ENCODE peak calls at places on chromosomes 3 and 15, in nine cellular contexts. Q is heart left ventricle, J is sigmoid colon, H is AG09309, I is WERI-Rb-1, K is A673, A is mucosa of descending colon, M is pancreas, C is IMR-90. V is an unnamed sample.

GRCh38 chr3:105260385-105260784 is 106.3 kb upstream of the ALCAM start:
- DNase-seq in K (no peak), Q (no peak), C (no peak), J (no peak), I (no peak), H (no peak), A (no peak), M (no peak), V (no peak)

GRCh38 chr3:101827211-101828174 is 21.8 kb upstream of the NFKBIZ start:
- DNase-seq in Q (peak; percentile 77), J (peak; percentile 90), K (peak; percentile 73), C (peak; percentile 84), M (peak; percentile 63), A (peak; percentile 86), H (no peak), I (no peak), V (peak; percentile 88)

GRCh38 chr3:23666818-23667217 is 138.9 kb upstream of the UBE2E1 start:
- DNase-seq in C (no peak), Q (no peak), I (no peak), K (no peak), M (no peak), H (no peak), J (no peak), A (no peak), V (no peak)

GRCh38 chr3:23921052-23921511 is 4.2 kb downstream of the RPL15 start:
- DNase-seq in H (no peak), A (no peak), K (peak; percentile 6), Q (no peak), I (no peak), J (no peak), M (no peak), C (no peak), V (no peak)

GRCh38 chr3:197889204-197889930 is 60.6 kb upstream of the RPL35A start:
- DNase-seq in A (no peak), I (no peak), Q (no peak), J (no peak), C (no peak), M (peak; percentile 37), K (no peak), H (no peak), V (no peak)

GRCh38 chr3:149424921-149425320 is 47.5 kb upstream of the TM4SF1 start:
- DNase-seq in J (no peak), I (no peak), Q (no peak), H (no peak), A (no peak), K (no peak), C (no peak), M (no peak), V (no peak)

GRCh38 chr3:10703875-10704274 is 112.2 kb upstream of the SLC6A11 start:
- DNase-seq in M (no peak), H (no peak), Q (no peak), A (no peak), C (peak; percentile 23), K (peak; percentile 32), J (no peak), I (peak; percentile 63), V (peak; percentile 46)

GRCh38 chr3:23389089-23389488 is 186.0 kb downstream of the UBE2E2 start:
- DNase-seq in K (no peak), H (no peak), M (no peak), C (no peak), A (peak; percentile 53), I (no peak), Q (no peak), J (no peak), V (no peak)

GRCh38 chr3:138114988-138115971 is at the start of gene DZIP1L:
- DNase-seq in J (peak; percentile 86), I (peak; percentile 94), A (peak; percentile 31), H (no peak), Q (peak; percentile 77), C (peak; percentile 70), K (peak; percentile 68), M (peak; percentile 70), V (peak; percentile 64)

DNA sequence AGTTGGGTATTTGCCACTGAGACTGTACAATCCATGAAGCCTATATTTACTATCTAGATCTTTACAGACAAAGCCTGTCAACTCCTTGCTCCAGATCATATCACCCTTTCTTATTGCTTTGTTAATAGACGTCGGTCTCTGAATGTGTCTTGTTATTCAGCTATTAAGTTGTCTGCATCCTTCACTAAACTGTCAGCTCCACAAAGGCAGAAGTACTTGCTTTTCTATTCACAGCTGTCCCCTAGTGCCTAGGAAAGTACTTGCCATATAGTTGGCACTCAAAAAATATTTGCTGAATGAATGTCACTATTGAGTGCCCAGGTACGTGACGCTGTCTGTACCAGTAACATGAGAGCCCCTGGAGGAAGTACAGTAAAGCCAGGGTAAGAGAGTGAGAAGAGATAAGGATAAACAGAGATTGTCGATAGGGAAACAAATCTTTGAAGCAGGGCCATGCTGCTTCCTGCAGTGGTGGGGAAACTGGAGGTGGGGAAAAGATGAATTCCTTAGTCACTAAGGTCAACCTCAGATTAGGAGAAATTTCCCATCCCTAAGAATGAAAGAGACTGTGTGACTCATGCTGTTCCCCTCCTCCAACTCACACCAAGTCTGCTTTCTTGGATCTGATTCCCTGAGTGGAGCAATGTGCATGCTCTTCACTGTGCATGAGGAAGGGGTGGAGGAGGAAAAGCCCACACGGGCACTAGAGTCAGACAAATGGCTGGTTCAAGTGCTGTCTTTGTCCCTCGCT is 36.3 kb downstream of the PRICKLE2 start:
- DNase-seq in H (no peak), C (peak; percentile 97), I (no peak), Q (no peak), J (peak; percentile 76), A (peak; percentile 17), M (peak; percentile 18), K (peak; percentile 10), V (peak; percentile 80)
- H3K4me3 ChIP-seq in H (no peak overlapping the region), C (no peak overlapping the region), I (no peak overlapping the region), Q (no peak overlapping the region), J (no peak overlapping the region), A (no peak overlapping the region), M (no peak overlapping the region), K (no peak overlapping the region), V (no peak overlapping the region)

DNA sequence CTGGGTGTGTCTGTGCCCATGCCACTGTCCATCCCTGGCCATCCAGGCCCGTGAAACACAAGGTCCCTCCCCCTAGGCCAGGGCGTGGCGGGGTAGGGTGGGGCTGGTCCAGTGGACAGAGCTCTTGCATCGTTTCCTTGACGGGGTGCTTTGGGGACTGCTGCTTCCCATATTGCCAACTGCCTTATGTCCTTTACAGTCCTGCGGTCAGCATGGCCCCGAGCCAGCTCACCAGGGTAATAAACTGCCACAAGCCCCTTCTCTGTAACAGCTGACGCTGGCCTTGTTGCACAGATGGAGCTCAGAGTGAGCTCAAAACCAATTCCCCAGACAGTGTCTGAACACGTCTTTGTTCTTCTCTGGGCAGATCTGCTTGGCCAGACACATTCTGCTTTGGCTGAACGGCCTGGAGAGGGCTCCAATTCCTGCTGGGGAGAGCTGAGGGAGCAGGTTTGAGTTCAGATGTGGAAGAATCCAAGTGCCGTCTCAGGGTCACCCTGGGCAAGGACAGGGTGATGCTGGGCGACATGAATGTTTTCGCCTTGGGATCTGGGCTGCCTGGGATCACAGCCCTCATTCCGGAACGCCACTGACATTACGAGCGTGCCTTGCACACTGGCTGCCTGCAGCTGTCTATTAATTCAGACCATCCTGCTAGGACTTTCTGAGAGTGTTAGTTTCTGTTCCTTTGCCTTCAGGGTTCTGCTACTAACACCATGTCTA is 51.5 kb downstream of the RGMA start:
- DNase-seq in H (no peak), M (no peak), A (no peak), C (no peak), Q (peak; percentile 78), J (peak; percentile 83), K (no peak), I (peak; percentile 62), V (peak; percentile 65)
- TF ChIP-seq CTCF in H (peak; percentile 42), M (no peak), A (no peak), C (no peak), Q (no peak), J (peak; percentile 37), K (no peak), I (peak; percentile 15), V (peak; percentile 65)

GRCh38 chr3:75396316-75396802 is 267.8 kb upstream of the FRG2C start:
- DNase-seq in H (no peak), M (no peak), K (no peak), Q (no peak), C (no peak), J (no peak), I (no peak), A (no peak), V (no peak)

GRCh38 chr3:75395601-75396315 is 268.4 kb upstream of the FRG2C start:
- DNase-seq in C (no peak), A (no peak), K (no peak), M (no peak), I (no peak), H (no peak), J (no peak), Q (no peak), V (no peak)
- H3K4me3 ChIP-seq in C (no peak overlapping the region), A (no peak overlapping the region), K (no peak overlapping the region), M (peak overlapping the region; percentile 5), I (no peak overlapping the region), H (no peak overlapping the region), J (peak overlapping the region; percentile 23), Q (peak overlapping the region; percentile 10), V (no peak overlapping the region)

GRCh38 chr3:141413387-141414140 is 45.3 kb downstream of the ZBTB38 start:
- DNase-seq in Q (no peak), H (no peak), K (peak; percentile 18), C (peak; percentile 50), I (no peak), A (no peak), M (no peak), J (no peak), V (no peak)

GRCh38 chr3:141412936-141413354 is 44.6 kb downstream of the ZBTB38 start:
- DNase-seq in M (peak; percentile 93), C (peak; percentile 85), K (peak; percentile 43), J (peak; percentile 98), A (peak; percentile 65), H (peak; percentile 82), I (no peak), Q (peak; percentile 95), V (peak; percentile 80)

GRCh38 chr3:141410861-141411771 is 42.8 kb downstream of the ZBTB38 start:
- DNase-seq in K (peak; percentile 55), J (no peak), A (peak; percentile 46), M (no peak), I (peak; percentile 31), Q (no peak), C (peak; percentile 68), H (no peak), V (peak; percentile 73)

GRCh38 chr3:141410408-141410807 is 42.1 kb downstream of the ZBTB38 start:
- DNase-seq in A (peak; percentile 45), M (peak; percentile 51), H (no peak), C (peak; percentile 83), J (peak; percentile 86), Q (peak; percentile 83), K (peak; percentile 58), I (peak; percentile 36), V (peak; percentile 93)

DNA sequence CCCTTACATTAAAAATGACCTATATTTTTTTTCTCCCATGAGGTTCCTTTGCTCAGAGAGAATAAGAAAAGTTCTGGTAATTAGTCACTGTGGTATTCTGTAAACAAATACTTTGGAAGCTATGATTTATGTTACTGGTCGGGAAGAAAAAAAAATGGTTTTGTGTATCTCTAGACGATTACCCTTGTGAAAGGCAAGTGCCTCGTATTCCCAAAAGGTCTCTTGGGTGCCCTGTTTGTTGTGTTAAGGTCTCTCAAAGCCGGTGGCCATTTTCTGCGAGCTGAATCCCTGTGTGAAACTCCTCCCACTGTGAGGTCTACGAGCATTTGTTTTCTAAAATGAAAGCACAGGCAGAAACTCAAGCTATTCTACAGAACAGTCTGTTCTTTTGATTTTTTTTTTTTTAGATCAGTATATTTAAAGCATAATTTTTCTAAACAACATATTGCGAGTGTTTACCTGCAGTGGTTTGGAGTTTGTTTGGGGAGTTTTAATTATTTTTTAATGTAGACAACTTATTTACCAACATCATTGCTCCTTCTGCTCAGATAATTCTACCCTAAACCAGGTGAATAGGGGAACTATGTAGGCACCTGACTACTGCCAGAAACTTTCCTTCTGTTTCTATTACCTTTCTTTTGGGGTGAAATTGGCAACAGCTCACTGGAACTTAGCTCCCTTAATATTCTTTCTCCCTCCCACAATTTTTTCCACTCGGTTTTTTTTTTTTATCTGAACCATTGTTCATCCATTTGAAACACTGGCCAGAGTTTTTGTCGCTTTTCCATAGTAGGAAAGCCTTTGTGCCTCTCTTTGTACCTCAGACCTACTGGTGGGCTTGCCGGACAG is 44.0 kb downstream of the ZBTB38 start:
- DNase-seq in M (peak; percentile 56), I (no peak), K (peak; percentile 82), H (peak; percentile 63), Q (peak; percentile 68), A (peak; percentile 75), C (peak; percentile 96), J (peak; percentile 79), V (peak; percentile 93)
- TF ChIP-seq CTCF in M (no peak), I (no peak), K (no peak), H (no peak), Q (no peak), A (no peak), C (no peak), J (no peak), V (no peak)